ENCODE peak calls at places on chromosome 7, in six cellular contexts. I is sigmoid colon, H is GM23248, Z is mesendoderm, J is ovary, D is uterus. A is an unnamed sample.

GRCh38 chr7:71752171-71752935 is 620.4 kb downstream of the GALNT17 start:
- DNase-seq in I (no peak), H (peak), Z (peak), J (peak), D (no peak), A (no peak)

GRCh38 chr7:139648941-139649425 is 125.5 kb downstream of the CLEC2L start:
- DNase-seq in I (no peak), H (no peak), Z (no peak), J (no peak), D (no peak), A (no peak)

GRCh38 chr7:36100293-36100692 is 52.8 kb upstream of the EEPD1 start:
- DNase-seq in I (no peak), H (no peak), Z (no peak), J (no peak), D (no peak), A (no peak)

GRCh38 chr7:29957921-29958320 is 31.7 kb downstream of the SCRN1 start:
- DNase-seq in I (no peak), H (no peak), Z (no peak), J (no peak), D (no peak), A (no peak)

GRCh38 chr7:88867158-88867557 is 71.6 kb upstream of the TEX47 start:
- DNase-seq in I (no peak), H (no peak), Z (no peak), J (no peak), D (no peak), A (no peak)

GRCh38 chr7:148620749-148621372 is 30.3 kb downstream of the C7orf33 start:
- DNase-seq in I (no peak), H (no peak), Z (no peak), J (no peak), D (no peak), A (no peak)

GRCh38 chr7:70676243-70676642 is 455.7 kb upstream of the GALNT17 start:
- DNase-seq in I (no peak), H (no peak), Z (no peak), J (no peak), D (no peak), A (no peak)

GRCh38 chr7:137981668-137982067 is 20.2 kb downstream of the CREB3L2 start:
- DNase-seq in I (no peak), H (no peak), Z (no peak), J (no peak), D (no peak), A (no peak)

GRCh38 chr7:106042196-106042611 is 69.9 kb downstream of the SYPL1 start:
- DNase-seq in I (no peak), H (no peak), Z (no peak), J (peak), D (no peak), A (no peak)

GRCh38 chr7:25121599-25121998 is 3.5 kb downstream of the CYCS start:
- DNase-seq in I (no peak), H (no peak), Z (no peak), J (no peak), D (no peak), A (no peak)

GRCh38 chr7:55055479-55055878 is 36.7 kb downstream of the EGFR start:
- DNase-seq in I (no peak), H (peak), Z (no peak), J (no peak), D (no peak), A (no peak)

GRCh38 chr7:3835102-3835501 is 534.0 kb downstream of the SDK1 start:
- DNase-seq in I (no peak), H (no peak), Z (no peak), J (no peak), D (no peak), A (no peak)

GRCh38 chr7:141511370-141512335 is 39.6 kb upstream of the AGK start:
- DNase-seq in I (no peak), H (peak), Z (peak), J (no peak), D (no peak), A (no peak)

GRCh38 chr7:69597278-69598076 is 798 bp upstream of the AUTS2 start:
- DNase-seq in I (peak), H (peak), Z (peak), J (peak), D (peak), A (peak)

GRCh38 chr7:155815332-155816191 is 3.3 kb upstream of the SHH start:
- DNase-seq in I (no peak), H (peak), Z (peak), J (peak), D (no peak), A (no peak)

GRCh38 chr7:102943425-102944169 is 30.8 kb downstream of the LRRC17 start:
- DNase-seq in I (no peak), H (peak), Z (peak), J (no peak), D (no peak), A (no peak)

GRCh38 chr7:86469680-86470295 is 173.9 kb upstream of the GRM3 start:
- DNase-seq in I (peak), H (peak), Z (peak), J (no peak), D (no peak), A (peak)

GRCh38 chr7:36796850-36797618 is 72.7 kb upstream of the AOAH start:
- DNase-seq in I (no peak), H (no peak), Z (no peak), J (no peak), D (no peak), A (no peak)

GRCh38 chr7:95101422-95101821 is 194.0 kb downstream of the PPP1R9A start:
- DNase-seq in I (no peak), H (no peak), Z (no peak), J (no peak), D (no peak), A (no peak)

GRCh38 chr7:46369933-46370654 is 449.0 kb upstream of the IGFBP3 start:
- DNase-seq in I (no peak), H (peak), Z (no peak), J (no peak), D (no peak), A (no peak)

GRCh38 chr7:23205861-23206510 is 24.1 kb downstream of the NUP42 start:
- DNase-seq in I (no peak), H (no peak), Z (no peak), J (no peak), D (peak), A (no peak)

GRCh38 chr7:102990642-102991041 is 77.8 kb downstream of the LRRC17 start:
- DNase-seq in I (no peak), H (no peak), Z (no peak), J (no peak), D (no peak), A (no peak)

GRCh38 chr7:95478139-95479037 is 7.4 kb upstream of the ASB4 start:
- DNase-seq in I (no peak), H (peak), Z (peak), J (no peak), D (no peak), A (no peak)

GRCh38 chr7:17369686-17370426 is 71.4 kb downstream of the AHR start:
- DNase-seq in I (no peak), H (peak), Z (no peak), J (no peak), D (no peak), A (no peak)

GRCh38 chr7:36304099-36304425 is 85.6 kb upstream of the ANLN start:
- DNase-seq in I (no peak), H (no peak), Z (no peak), J (no peak), D (no peak), A (no peak)

GRCh38 chr7:117907058-117907633 is 33.9 kb upstream of the CTTNBP2 start:
- DNase-seq in I (no peak), H (no peak), Z (peak), J (no peak), D (no peak), A (no peak)

GRCh38 chr7:141697211-141697871 is 4.6 kb downstream of the DENND11 start:
- DNase-seq in I (no peak), H (peak), Z (peak), J (no peak), D (no peak), A (no peak)

GRCh38 chr7:111842489-111842888 is 280.2 kb upstream of the IMMP2L start:
- DNase-seq in I (no peak), H (no peak), Z (peak), J (no peak), D (no peak), A (no peak)

GRCh38 chr7:155178096-155178495 is 108.0 kb downstream of the HTR5A start:
- DNase-seq in I (no peak), H (no peak), Z (no peak), J (no peak), D (no peak), A (no peak)

GRCh38 chr7:44488955-44489354 is 1.5 kb downstream of the NUDCD3 start:
- DNase-seq in I (no peak), H (no peak), Z (no peak), J (no peak), D (no peak), A (no peak)

GRCh38 chr7:104240400-104240799 is 32.6 kb upstream of the ORC5 start:
- DNase-seq in I (no peak), H (no peak), Z (no peak), J (no peak), D (no peak), A (no peak)

GRCh38 chr7:116552616-116553015 is 27.8 kb downstream of the CAV1 start:
- DNase-seq in I (no peak), H (peak), Z (no peak), J (no peak), D (no peak), A (no peak)

GRCh38 chr7:80721880-80722595 is 83.6 kb downstream of the CD36 start:
- DNase-seq in I (no peak), H (peak), Z (peak), J (no peak), D (no peak), A (no peak)

GRCh38 chr7:43248553-43248952 is 136.1 kb downstream of the HECW1 start:
- DNase-seq in I (no peak), H (no peak), Z (no peak), J (no peak), D (no peak), A (no peak)
- H3K4me3 ChIP-seq in I (no peak), H (peak), Z (no peak), J (no peak), D (no peak), A (no peak)

GRCh38 chr7:123602648-123603047 is 1.0 kb downstream of the ASB15 start:
- DNase-seq in I (no peak), H (no peak), Z (no peak), J (no peak), D (no peak), A (no peak)

GRCh38 chr7:123601530-123601929 is at the start of gene ASB15:
- DNase-seq in I (no peak), H (no peak), Z (no peak), J (no peak), D (no peak), A (no peak)

GRCh38 chr7:123598657-123599056 is 3.0 kb upstream of the ASB15 start:
- DNase-seq in I (no peak), H (no peak), Z (no peak), J (no peak), D (no peak), A (no peak)

GRCh38 chr7:123599766-123600165 is 1.9 kb upstream of the ASB15 start:
- DNase-seq in I (no peak), H (no peak), Z (no peak), J (no peak), D (no peak), A (no peak)

GRCh38 chr7:123600876-123601275 is 745 bp upstream of the ASB15 start:
- DNase-seq in I (no peak), H (no peak), Z (no peak), J (no peak), D (no peak), A (no peak)
- H3K4me3 ChIP-seq in I (no peak), H (no peak), Z (no peak), J (no peak), D (no peak), A (no peak)

GRCh38 chr7:43114451-43114765 is 2.0 kb downstream of the HECW1 start:
- DNase-seq in I (no peak), H (peak), Z (no peak), J (no peak), D (no peak), A (no peak)
- H3K4me3 ChIP-seq in I (no peak), H (no peak), Z (no peak), J (no peak), D (no peak), A (no peak)

GRCh38 chr7:150342119-150342405 is 633 bp upstream of the RARRES2 start:
- DNase-seq in I (no peak), H (no peak), Z (no peak), J (no peak), D (no peak), A (no peak)

GRCh38 chr7:150341263-150342118 is at the start of gene RARRES2:
- DNase-seq in I (peak), H (no peak), Z (peak), J (peak), D (peak), A (no peak)

GRCh38 chr7:150340875-150341262 is 560 bp downstream of the RARRES2 start:
- DNase-seq in I (peak), H (no peak), Z (no peak), J (peak), D (peak), A (no peak)

GRCh38 chr7:150339369-150339768 is 2.1 kb downstream of the RARRES2 start:
- DNase-seq in I (no peak), H (no peak), Z (no peak), J (no peak), D (no peak), A (no peak)

GRCh38 chr7:150340024-150340749 is 1.2 kb downstream of the RARRES2 start:
- DNase-seq in I (peak), H (peak), Z (peak), J (peak), D (peak), A (no peak)
- H3K4me3 ChIP-seq in I (peak), H (no peak), Z (peak), J (peak), D (peak), A (no peak)

DNA sequence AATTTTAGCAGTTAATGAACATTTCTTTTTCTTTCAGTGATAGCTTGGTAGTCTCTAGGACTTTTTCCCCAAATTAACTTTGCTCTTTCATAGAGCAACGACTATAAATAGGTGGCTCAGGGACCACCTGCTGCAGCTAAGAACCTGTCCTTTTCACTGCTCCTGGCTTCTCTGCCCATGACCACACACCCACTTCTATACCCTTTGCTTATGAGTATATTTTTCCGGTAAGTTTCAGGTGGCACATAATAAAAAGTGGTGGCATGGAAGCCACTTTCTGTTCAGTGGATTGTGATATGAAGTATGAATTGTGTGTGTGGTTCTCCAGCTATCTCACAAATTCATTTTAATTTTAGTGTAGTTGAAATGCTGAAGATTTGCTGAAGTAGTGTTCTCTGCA is 1.2 kb downstream of the ING3 start:
- DNase-seq in I (no peak), H (no peak), Z (no peak), J (no peak), D (no peak), A (no peak)
- H3K4me3 ChIP-seq in I (no peak), H (peak), Z (no peak), J (peak), D (no peak), A (peak)

GRCh38 chr7:143887078-143887477 is 14.9 kb downstream of the TCAF1 start:
- DNase-seq in I (no peak), H (no peak), Z (no peak), J (no peak), D (no peak), A (no peak)

GRCh38 chr7:143885951-143886350 is 16.0 kb downstream of the TCAF1 start:
- DNase-seq in I (no peak), H (no peak), Z (no peak), J (no peak), D (no peak), A (no peak)

GRCh38 chr7:143884276-143884977 is 17.5 kb downstream of the TCAF1 start:
- DNase-seq in I (no peak), H (no peak), Z (no peak), J (no peak), D (no peak), A (no peak)

GRCh38 chr7:143882611-143883078 is 19.3 kb downstream of the TCAF1 start:
- DNase-seq in I (peak), H (peak), Z (peak), J (peak), D (peak), A (no peak)

GRCh38 chr7:143884978-143885559 is 16.9 kb downstream of the TCAF1 start:
- DNase-seq in I (peak), H (peak), Z (peak), J (peak), D (peak), A (no peak)
- H3K4me3 ChIP-seq in I (peak), H (peak), Z (peak), J (peak), D (peak), A (no peak)

GRCh38 chr7:34133356-34133982 is 228.1 kb downstream of the BMPER start:
- DNase-seq in I (no peak), H (peak), Z (peak), J (no peak), D (no peak), A (no peak)

GRCh38 chr7:34131371-34131770 is 226.0 kb downstream of the BMPER start:
- DNase-seq in I (no peak), H (no peak), Z (no peak), J (no peak), D (no peak), A (no peak)

GRCh38 chr7:34128762-34129161 is 223.4 kb downstream of the BMPER start:
- DNase-seq in I (no peak), H (peak), Z (no peak), J (no peak), D (no peak), A (no peak)

GRCh38 chr7:34133983-34134782 is 228.8 kb downstream of the BMPER start:
- DNase-seq in I (peak), H (peak), Z (peak), J (peak), D (peak), A (peak)

DNA sequence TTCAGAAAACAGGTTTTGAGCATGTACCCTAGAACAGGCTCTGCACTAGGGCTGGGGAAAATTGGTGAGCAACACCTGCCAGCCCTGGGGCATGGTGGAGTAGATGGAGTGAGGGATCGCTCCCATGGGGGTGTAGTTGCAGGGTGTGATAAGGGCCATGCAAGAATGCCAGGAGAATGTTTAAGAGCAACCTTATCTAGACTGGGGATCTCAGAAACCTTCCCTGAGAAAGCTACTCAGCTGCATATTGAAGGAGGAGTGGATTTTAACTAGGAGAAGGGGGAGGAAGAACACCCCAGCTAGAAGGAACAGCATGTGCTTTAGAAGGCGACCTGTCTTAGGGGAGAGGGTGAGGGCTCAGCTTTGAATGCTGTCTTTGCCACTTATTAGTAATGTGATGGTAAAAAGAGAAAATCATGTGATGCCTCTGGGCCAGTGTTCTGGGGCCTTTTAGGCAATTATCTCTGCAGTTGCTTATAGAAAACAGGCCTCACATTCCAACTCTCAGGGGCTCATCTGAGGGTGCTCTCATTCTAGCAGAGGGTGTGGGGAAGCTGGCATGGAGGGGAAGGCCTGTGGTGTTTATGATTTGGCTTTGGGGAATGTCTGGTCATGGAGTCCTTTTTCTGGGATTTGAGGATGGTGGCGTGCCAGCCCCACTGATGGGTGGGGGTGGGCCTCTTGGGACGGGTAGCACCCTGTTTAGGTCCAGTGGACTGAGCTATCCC is 225.4 kb downstream of the BMPER start:
- DNase-seq in I (no peak), H (no peak), Z (peak), J (no peak), D (no peak), A (no peak)
- H3K4me3 ChIP-seq in I (no peak), H (no peak), Z (no peak), J (no peak), D (no peak), A (no peak)

DNA sequence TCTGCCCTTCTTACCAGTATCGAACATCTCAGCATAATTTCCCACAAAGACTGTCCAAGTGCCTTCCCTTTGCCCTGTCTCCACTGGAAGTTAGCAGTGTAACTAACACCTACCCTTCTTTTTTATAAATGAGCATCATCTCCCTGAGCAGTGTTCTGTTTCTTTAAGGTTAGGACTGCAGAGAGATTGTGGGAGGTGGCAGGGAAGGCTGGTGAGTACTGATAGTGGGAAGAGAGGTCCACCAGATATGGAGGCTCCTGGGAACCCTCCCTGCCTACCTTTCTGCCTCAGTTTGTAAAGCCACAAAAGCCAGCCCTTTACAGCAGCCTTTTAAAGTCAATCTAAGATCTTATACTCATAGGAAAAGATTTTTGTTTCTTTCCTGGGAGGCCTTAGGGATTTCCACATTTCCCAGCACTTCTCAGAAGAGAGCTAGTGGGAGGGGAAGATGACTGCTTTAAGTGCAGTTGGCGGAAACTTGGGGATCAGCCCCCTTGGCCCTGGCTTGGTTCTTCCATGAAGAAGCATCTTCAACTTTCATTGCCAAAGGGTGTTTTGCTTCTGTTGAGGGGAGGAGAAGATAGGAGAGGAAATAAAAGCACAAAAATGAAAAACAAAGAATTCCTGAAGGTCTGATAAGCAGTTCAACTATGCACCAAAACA is 36.6 kb upstream of the CALD1 start:
- DNase-seq in I (peak), H (peak), Z (no peak), J (peak), D (peak), A (no peak)
- H3K4me3 ChIP-seq in I (no peak), H (peak), Z (no peak), J (no peak), D (no peak), A (no peak)

A was measured in Jurkat, Clone E6-1.